ENCODE peak calls at places on chromosomes 5 and 9, in six cellular contexts. C is A549, T is mucosa of descending colon, D is heart left ventricle, K is astrocyte, O is tibial artery. H is an unnamed sample.

GRCh38 chr9:122819326-122819725 is 9.1 kb downstream of the PDCL start:
- DNase-seq in O (no peak), D (no peak), K (peak; percentile 57), T (no peak), C (no peak), H (no peak)

GRCh38 chr5:75551471-75551870 is 39.8 kb downstream of the POLK start:
- DNase-seq in D (no peak), T (no peak), C (no peak), K (peak; percentile 70), O (no peak), H (no peak)

GRCh38 chr9:110752766-110753165 is 84.2 kb downstream of the MUSK start:
- DNase-seq in C (peak; percentile 59), D (no peak), K (peak; percentile 93), O (no peak), T (no peak), H (no peak)

GRCh38 chr9:104850771-104851170 is 77.2 kb downstream of the ABCA1 start:
- DNase-seq in T (no peak), K (no peak), D (no peak), O (no peak), C (no peak), H (no peak)

GRCh38 chr9:120484162-120484561 is 95.8 kb downstream of the CDK5RAP2 start:
- DNase-seq in O (no peak), D (no peak), K (no peak), T (no peak), C (no peak), H (no peak)

GRCh38 chr5:106331415-106331814 is 1339.3 kb downstream of the EFNA5 start:
- DNase-seq in T (no peak), K (peak; percentile 91), C (no peak), O (no peak), D (no peak), H (no peak)

GRCh38 chr5:3944930-3945329 is 349.3 kb downstream of the IRX1 start:
- DNase-seq in C (no peak), K (no peak), D (no peak), O (no peak), T (no peak), H (no peak)

GRCh38 chr9:108671156-108671555 is 184.6 kb downstream of the ACTL7B start:
- DNase-seq in C (peak; percentile 37), K (no peak), O (no peak), T (no peak), D (no peak), H (no peak)

GRCh38 chr5:153520137-153520536 is 29.7 kb downstream of the GRIA1 start:
- DNase-seq in D (no peak), T (no peak), C (no peak), K (no peak), O (no peak), H (no peak)

GRCh38 chr9:137021979-137022619 is 5.9 kb downstream of the ABCA2 start:
- DNase-seq in T (peak; percentile 98), D (no peak), K (no peak), O (no peak), C (peak; percentile 54), H (no peak)

GRCh38 chr5:176608937-176609723 is 826 bp downstream of the GPRIN1 start:
- DNase-seq in O (no peak), T (peak; percentile 38), K (no peak), C (no peak), D (no peak), H (no peak)

GRCh38 chr9:36803951-36804350 is 230.1 kb downstream of the PAX5 start:
- DNase-seq in O (no peak), D (no peak), C (no peak), K (no peak), T (no peak), H (no peak)

DNA sequence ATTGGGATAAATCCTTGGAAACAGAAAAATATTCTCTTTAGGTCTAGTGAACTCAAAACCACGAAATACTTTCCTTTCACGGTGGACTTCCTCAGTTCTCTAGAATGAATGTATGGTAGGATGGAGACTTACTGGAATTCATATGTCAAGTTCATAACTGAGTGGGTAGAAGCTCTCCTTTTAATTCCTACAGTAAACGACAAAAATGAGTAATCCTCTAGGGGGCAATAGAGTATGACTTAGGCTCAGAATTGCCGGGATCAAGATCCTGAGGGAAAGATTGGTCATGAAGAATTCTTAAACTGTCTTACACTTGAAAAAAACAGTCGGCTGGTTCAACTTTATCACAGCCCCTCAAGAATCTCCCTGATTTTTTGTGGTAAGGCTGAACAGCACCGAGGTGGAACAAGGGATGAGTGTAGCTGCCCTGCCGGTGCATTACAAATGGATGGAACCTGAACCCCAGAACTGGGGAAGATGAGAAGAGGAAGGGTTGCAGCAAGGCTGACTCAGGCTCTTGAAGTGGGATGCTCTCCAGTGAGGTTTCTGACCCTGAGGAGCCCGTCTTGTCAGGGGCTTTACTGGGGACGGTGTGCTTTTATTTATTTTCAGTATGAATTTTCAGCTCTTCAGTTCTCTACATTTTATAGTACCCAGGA is 14.0 kb upstream of the LOX start:
- DNase-seq in C (no peak), T (no peak), O (no peak), D (no peak), K (peak; percentile 81), H (no peak)
- TF ChIP-seq CTCF in C (peak; percentile 47), T (no peak), O (peak; percentile 50), D (peak; percentile 36), K (peak; percentile 50), H (peak; percentile 36)

DNA sequence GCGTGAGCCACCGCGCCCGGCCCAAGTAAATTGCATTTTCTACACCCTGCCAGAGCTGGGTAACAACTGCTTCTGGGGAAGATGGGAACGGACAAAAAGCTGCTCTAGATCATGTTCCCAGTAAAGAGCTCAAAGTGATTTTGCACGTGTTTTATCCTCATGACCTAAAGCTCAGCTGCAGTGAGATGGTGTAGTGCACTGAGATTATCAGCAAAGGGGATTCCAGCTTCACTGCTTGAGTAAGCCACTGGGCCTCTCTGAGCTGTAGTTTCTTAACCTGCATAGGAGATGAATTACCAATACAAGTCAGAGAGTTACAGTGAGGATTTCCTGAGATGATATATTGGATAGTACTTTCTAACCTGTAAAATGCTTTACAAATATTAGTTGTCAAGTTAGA is 279.2 kb upstream of the DMRT1 start:
- DNase-seq in C (no peak), O (no peak), K (no peak), T (no peak), D (no peak), H (no peak)
- H3K4me1 ChIP-seq in C (peaks cover 65% of the 10 kb centered on the region), O (no peaks in the 10 kb centered on the region), K (no peaks in the 10 kb centered on the region), T (no peaks in the 10 kb centered on the region), D (peaks cover 6% of the 10 kb centered on the region), H (no peaks in the 10 kb centered on the region)

GRCh38 chr5:141384471-141385267 is 2.1 kb downstream of the PCDHGA7 start:
- DNase-seq in K (no peak), C (no peak), T (no peak), D (no peak), O (no peak), H (no peak)
- H3K9me3 ChIP-seq in K (peaks cover 41% of the 10 kb centered on the region), C (peaks cover 45% of the 10 kb centered on the region), T (peaks cover 88% of the 10 kb centered on the region), D (peaks cover 40% of the 10 kb centered on the region), O (peaks cover 89% of the 10 kb centered on the region), H (peaks cover 93% of the 10 kb centered on the region)

GRCh38 chr5:138641547-138642298 is 66.5 kb upstream of the HSPA9 start:
- DNase-seq in C (peak; percentile 62), K (peak; percentile 36), O (peak; percentile 67), D (peak; percentile 73), T (peak; percentile 75), H (peak; percentile 28)
- TF ChIP-seq CTCF in C (peak; percentile 84), K (peak; percentile 68), O (peak; percentile 59), D (peak; percentile 81), T (peak; percentile 66), H (peak; percentile 64)

DNA sequence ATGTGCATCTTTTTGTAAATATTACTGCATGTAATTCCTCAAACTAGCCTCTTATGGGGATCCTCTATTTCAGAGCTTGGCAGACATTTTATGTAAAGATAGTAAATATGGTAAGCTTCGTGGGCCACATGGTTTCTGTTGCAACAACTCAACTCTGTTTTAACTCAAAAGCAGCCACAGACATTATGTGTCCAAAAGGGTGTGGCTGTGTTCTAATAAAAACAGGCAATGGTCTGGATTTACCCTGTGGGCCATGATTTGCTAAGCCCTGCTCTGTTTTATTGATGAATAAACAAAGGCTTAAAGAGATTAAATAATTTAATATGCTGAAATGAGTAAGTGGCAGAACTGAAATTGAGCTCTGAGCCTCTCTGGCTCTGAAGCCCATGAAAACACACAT is 17.4 kb downstream of the DAPK1 start:
- DNase-seq in C (no peak), O (no peak), K (no peak), T (no peak), D (no peak), H (no peak)
- H3K4me1 ChIP-seq in C (peaks cover 42% of the 10 kb centered on the region), O (no peaks in the 10 kb centered on the region), K (no peaks in the 10 kb centered on the region), T (no peaks in the 10 kb centered on the region), D (no peaks in the 10 kb centered on the region), H (no peaks in the 10 kb centered on the region)

GRCh38 chr9:101408374-101409078 is 9.9 kb downstream of the ZNF189 start:
- DNase-seq in O (no peak), D (no peak), K (no peak), C (no peak), T (no peak), H (no peak)
- H3K9me3 ChIP-seq in O (peaks cover 73% of the 10 kb centered on the region), D (peaks cover 90% of the 10 kb centered on the region), K (peaks cover 38% of the 10 kb centered on the region), C (peaks cover 97% of the 10 kb centered on the region), T (peaks cover 89% of the 10 kb centered on the region), H (peaks cover 96% of the 10 kb centered on the region)

GRCh38 chr5:112529525-112529924 is 110.4 kb upstream of the EPB41L4A start:
- DNase-seq in D (no peak), O (no peak), K (no peak), T (no peak), C (no peak), H (no peak)
- TF ChIP-seq CTCF in D (peak; percentile 42), O (no peak), K (no peak), T (no peak), C (peak; percentile 15), H (peak; percentile 12)

GRCh38 chr9:131735238-131736181 is 4.4 kb downstream of the RAPGEF1 start:
- DNase-seq in O (no peak), K (no peak), T (peak; percentile 77), D (peak; percentile 20), C (peak; percentile 75), H (no peak)
- H3K4me1 ChIP-seq in O (no peaks in the 10 kb centered on the region), K (peaks cover 54% of the 10 kb centered on the region), T (peaks cover 67% of the 10 kb centered on the region), D (peaks cover 42% of the 10 kb centered on the region), C (peaks cover 73% of the 10 kb centered on the region), H (peaks cover 41% of the 10 kb centered on the region)